ENCODE peak calls at places on chromosome 15, in seven cellular contexts. O, M, T, B, F, Z and V are unnamed samples.

GRCh38 chr15:40310001-40310959 is 2.5 kb upstream of the PLCB2 start:
- DNase-seq in F (no peak), Z (peak), B (peak), M (peak), T (peak), O (no peak), V (peak)

GRCh38 chr15:57649138-57649537 is 57.4 kb upstream of the POLR2M start:
- DNase-seq in O (no peak), T (no peak), M (no peak), B (peak), F (no peak), Z (no peak), V (no peak)

GRCh38 chr15:62920569-62921502 is 121.7 kb upstream of the TPM1 start:
- DNase-seq in B (no peak), F (no peak), Z (no peak), O (no peak), M (peak), T (no peak), V (no peak)

GRCh38 chr15:88487176-88487795 is 19.8 kb downstream of the MRPS11 start:
- DNase-seq in M (peak), B (no peak), O (no peak), T (no peak), Z (no peak), F (no peak), V (no peak)

GRCh38 chr15:25735550-25736384 is 127.4 kb downstream of the ATP10A start:
- DNase-seq in F (no peak), Z (no peak), O (no peak), T (no peak), B (no peak), M (no peak), V (no peak)

GRCh38 chr15:89034305-89034704 is 54.0 kb upstream of the ABHD2 start:
- DNase-seq in O (no peak), B (peak), Z (no peak), F (no peak), M (no peak), T (no peak), V (no peak)

GRCh38 chr15:28165791-28166190 is 66.7 kb upstream of the OCA2 start:
- DNase-seq in Z (no peak), O (no peak), T (no peak), F (no peak), B (no peak), M (no peak), V (no peak)

GRCh38 chr15:101033801-101034200 is 114.6 kb downstream of the LRRK1 start:
- DNase-seq in F (no peak), T (no peak), B (peak), O (no peak), Z (no peak), M (no peak), V (no peak)

GRCh38 chr15:35437157-35437556 is 108.8 kb downstream of the DPH6 start:
- DNase-seq in T (no peak), B (peak), O (no peak), M (peak), F (no peak), Z (peak), V (no peak)

GRCh38 chr15:42146551-42147430 is 9.6 kb downstream of the PLA2G4F start:
- DNase-seq in M (no peak), T (no peak), F (no peak), Z (no peak), B (no peak), O (no peak), V (no peak)